ENCODE peak calls at places on chromosomes 11 and 22, in eight cellular contexts. G is OCI-LY7, S is foreskin keratinocyte, B is mammary epithelial cell, F is A549, I is spleen, E is IMR-90, T is colonic mucosa. V is an unnamed sample.

GRCh38 chr11:28657378-28658030 is 549.3 kb downstream of the METTL15 start:
- DNase-seq in I (no peak), F (no peak), G (no peak), B (peak; percentile 25), T (no peak), E (peak; percentile 69), S (peak; percentile 27), V (peak; percentile 8)

GRCh38 chr11:129359748-129360147 is 15.9 kb upstream of the BARX2 start:
- DNase-seq in G (no peak), F (no peak), B (no peak), S (no peak), T (no peak), I (no peak), E (no peak), V (no peak)

GRCh38 chr11:114060402-114061052 is 1.0 kb downstream of the ZBTB16 start:
- DNase-seq in T (peak; percentile 51), G (no peak), B (peak; percentile 49), E (no peak), S (no peak), I (peak; percentile 91), F (no peak), V (peak; percentile 31)

GRCh38 chr11:74541466-74541865 is 47.9 kb upstream of the LIPT2 start:
- DNase-seq in B (no peak), E (no peak), I (no peak), F (no peak), T (no peak), S (no peak), G (no peak), V (no peak)

GRCh38 chr11:5547982-5548381 is 358 bp downstream of the OR52H1 start:
- DNase-seq in G (no peak), T (no peak), B (no peak), I (no peak), F (no peak), E (no peak), S (no peak), V (no peak)

GRCh38 chr11:134579709-134580634 is 167.9 kb upstream of the B3GAT1 start:
- DNase-seq in G (no peak), E (no peak), S (no peak), I (no peak), F (no peak), T (no peak), B (no peak), V (peak; percentile 18)

GRCh38 chr11:65100674-65101350 is 4.8 kb downstream of the VPS51 start:
- DNase-seq in B (no peak), G (no peak), F (no peak), S (no peak), I (no peak), E (no peak), T (no peak), V (no peak)

GRCh38 chr11:79973701-79974626 is 533.1 kb upstream of the TENM4 start:
- DNase-seq in I (no peak), G (no peak), F (no peak), B (peak; percentile 3), E (peak; percentile 31), T (no peak), S (no peak), V (no peak)

GRCh38 chr11:8794677-8795103 is 112.1 kb downstream of the RPL27A start:
- DNase-seq in G (no peak), B (no peak), F (peak; percentile 27), T (peak; percentile 74), E (no peak), S (no peak), I (no peak), V (no peak)

GRCh38 chr11:235998-236773 is at the start of gene SIRT3:
- DNase-seq in S (peak; percentile 68), G (peak; percentile 94), E (peak; percentile 65), F (peak; percentile 90), I (peak; percentile 96), B (peak; percentile 81), T (peak; percentile 89), V (peak; percentile 92)

GRCh38 chr11:232783-233565 is 3.2 kb downstream of the SIRT3 start:
- DNase-seq in S (no peak), F (no peak), B (no peak), T (no peak), E (no peak), I (no peak), G (no peak), V (no peak)

GRCh38 chr11:240315-240714 is 3.5 kb downstream of the PSMD13 start:
- DNase-seq in B (no peak), E (no peak), I (no peak), T (no peak), S (no peak), F (no peak), G (no peak), V (no peak)

GRCh38 chr11:236774-237767 is at the start of gene PSMD13:
- DNase-seq in T (peak; percentile 87), S (peak; percentile 49), I (peak; percentile 97), B (peak; percentile 73), F (peak; percentile 77), G (peak; percentile 89), E (peak; percentile 81), V (peak; percentile 87)

DNA sequence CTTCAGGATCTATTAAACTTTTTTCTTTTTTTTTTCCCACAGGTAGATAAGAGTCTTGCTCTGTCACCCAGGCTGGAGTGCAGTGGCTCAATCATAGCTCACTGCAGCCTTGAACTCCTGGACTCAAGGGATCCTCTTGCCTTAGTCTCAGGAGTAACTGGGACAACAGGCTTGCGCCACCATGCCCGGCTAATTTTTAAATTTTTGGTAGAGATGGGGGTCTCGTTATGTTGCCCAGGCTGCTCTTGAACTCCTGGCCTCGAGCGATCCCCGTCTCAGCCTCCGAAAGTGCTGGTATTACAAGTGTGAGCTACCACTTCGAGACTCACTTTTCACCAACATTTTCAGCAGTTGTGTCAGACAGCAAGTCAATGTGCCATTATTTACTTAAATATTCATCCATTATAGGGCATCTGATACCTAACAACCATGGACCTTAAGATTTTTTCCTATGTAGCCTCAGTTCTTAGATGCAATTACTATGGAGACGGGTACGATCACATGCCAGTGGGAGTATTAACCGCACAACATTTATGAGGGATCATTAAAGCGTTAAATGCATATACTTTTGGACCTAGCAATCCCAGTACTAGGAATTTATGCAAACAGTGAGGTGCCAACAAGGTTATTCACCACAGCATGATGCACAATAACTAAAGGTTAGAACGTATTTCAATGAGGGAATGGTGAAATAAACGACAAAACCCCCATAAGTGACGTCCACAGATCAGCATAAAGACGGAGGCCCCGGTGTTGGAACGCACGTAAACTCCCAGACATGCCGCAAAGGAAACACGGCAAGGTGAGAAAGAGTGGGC is 753 bp downstream of the SIRT3 start:
- DNase-seq in T (no peak), B (no peak), S (no peak), F (no peak), I (no peak), E (peak; percentile 32), G (no peak), V (peak; percentile 24)
- H3K27ac ChIP-seq in T (peak overlapping the region; percentile 81), B (peak overlapping the region; percentile 62), S (no peak overlapping the region), F (peak overlapping the region; percentile 95), I (peak overlapping the region; percentile 97), E (peak overlapping the region; percentile 79), G (peak overlapping the region; percentile 42), V (peak overlapping the region; percentile 94)

GRCh38 chr22:46462726-46463371 is 74.6 kb downstream of the CELSR1 start:
- DNase-seq in B (peak; percentile 94), E (peak; percentile 70), T (no peak), G (no peak), S (peak; percentile 94), F (peak; percentile 66), I (no peak), V (peak; percentile 82)

GRCh38 chr22:46464701-46465347 is 72.6 kb downstream of the CELSR1 start:
- DNase-seq in I (no peak), E (no peak), T (no peak), S (no peak), B (no peak), F (no peak), G (no peak), V (no peak)

GRCh38 chr22:46463435-46464227 is 73.8 kb downstream of the CELSR1 start:
- DNase-seq in E (no peak), T (no peak), B (no peak), S (no peak), F (no peak), I (no peak), G (peak; percentile 11), V (no peak)

GRCh38 chr22:46465348-46465725 is 72.1 kb downstream of the CELSR1 start:
- DNase-seq in B (no peak), I (no peak), E (no peak), T (no peak), S (no peak), F (no peak), G (peak; percentile 18), V (no peak)

DNA sequence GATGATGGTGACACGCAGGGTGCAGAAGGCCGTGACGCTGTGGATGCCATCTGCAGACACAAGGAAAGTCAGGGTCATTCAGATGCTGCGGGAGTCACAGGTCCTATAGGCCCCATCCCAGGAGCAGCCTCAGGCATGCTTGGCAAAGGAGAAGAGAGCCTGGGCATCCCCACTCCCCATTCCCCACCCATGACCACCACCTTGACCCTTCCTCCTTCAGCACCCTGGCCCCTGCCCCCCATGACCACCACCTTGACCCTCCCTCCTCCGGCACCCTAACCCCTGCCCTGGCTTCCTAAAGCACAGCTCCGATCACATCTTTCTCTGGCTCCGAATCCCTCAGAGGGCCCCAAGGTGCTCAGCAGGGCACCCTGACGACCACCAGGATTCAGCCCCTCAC is 73.1 kb downstream of the CELSR1 start:
- DNase-seq in B (no peak), F (no peak), T (no peak), I (no peak), S (no peak), G (no peak), E (no peak), V (no peak)
- H3K27ac ChIP-seq in B (no peak overlapping the region), F (peak overlapping the region; percentile 82), T (no peak overlapping the region), I (no peak overlapping the region), S (no peak overlapping the region), G (no peak overlapping the region), E (no peak overlapping the region), V (peak overlapping the region; percentile 97)

GRCh38 chr11:46377266-46377665 is 4.2 kb upstream of the MDK start:
- DNase-seq in F (no peak), S (no peak), E (no peak), G (no peak), I (no peak), B (no peak), T (no peak), V (no peak)
- H3K27ac ChIP-seq in F (no peak overlapping the region), S (no peak overlapping the region), E (no peak overlapping the region), G (no peak overlapping the region), I (no peak overlapping the region), B (no peak overlapping the region), T (no peak overlapping the region), V (peak overlapping the region; percentile 35)

GRCh38 chr22:40670058-40670457 is 9.2 kb upstream of the MCHR1 start:
- DNase-seq in T (no peak), S (no peak), F (no peak), E (no peak), I (no peak), G (no peak), B (no peak), V (no peak)
- H3K27ac ChIP-seq in T (no peak overlapping the region), S (peak overlapping the region; percentile 69), F (no peak overlapping the region), E (no peak overlapping the region), I (no peak overlapping the region), G (no peak overlapping the region), B (no peak overlapping the region), V (no peak overlapping the region)